ENCODE peak calls at places on chromosomes 12 and 14, in eight cellular contexts. S is gastrocnemius medialis, Q is lower leg skin, F is ovary, O is uterus, R is Peyer's patch, N is esophagus squamous epithelium, W is transverse colon. H is an unnamed sample.

GRCh38 chr12:67287311-67287710 is 18.2 kb downstream of the CAND1 start:
- DNase-seq in O (no peak), R (no peak), Q (no peak), F (no peak), S (no peak), N (no peak), W (no peak), H (no peak)

GRCh38 chr12:120249266-120249874 is 16.2 kb downstream of the PXN start:
- DNase-seq in R (no peak), W (no peak), N (no peak), S (no peak), O (no peak), F (no peak), Q (no peak), H (peak)

GRCh38 chr12:25320123-25321006 is 69.6 kb upstream of the KRAS start:
- DNase-seq in Q (no peak), O (no peak), R (no peak), F (no peak), W (no peak), N (no peak), S (no peak), H (no peak)

GRCh38 chr14:34911209-34912150 is 36.3 kb upstream of the BAZ1A start:
- DNase-seq in S (no peak), W (no peak), Q (no peak), R (no peak), N (no peak), O (no peak), F (no peak), H (no peak)

GRCh38 chr12:9758119-9758518 is 2.6 kb downstream of the CD69 start:
- DNase-seq in Q (no peak), W (no peak), N (no peak), S (no peak), O (no peak), F (no peak), R (no peak), H (no peak)

GRCh38 chr12:12628013-12628412 is 16.3 kb downstream of the CREBL2 start:
- DNase-seq in S (no peak), R (no peak), O (no peak), F (no peak), N (no peak), Q (no peak), W (no peak), H (no peak)

GRCh38 chr14:24147761-24148428 is 597 bp downstream of the RNF31 start:
- DNase-seq in N (no peak), O (no peak), F (no peak), W (no peak), R (no peak), Q (peak), S (no peak), H (no peak)

GRCh38 chr12:57524814-57525614 is 2.4 kb downstream of the MBD6 start:
- DNase-seq in R (no peak), O (no peak), S (no peak), W (peak), Q (peak), F (peak), N (no peak), H (no peak)

GRCh38 chr14:32329690-32330290 is 692 bp downstream of the AKAP6 start:
- DNase-seq in Q (no peak), N (no peak), W (no peak), O (no peak), S (no peak), R (no peak), F (no peak), H (no peak)

GRCh38 chr14:56135001-56135400 is 16.8 kb downstream of the PELI2 start:
- DNase-seq in F (no peak), N (no peak), R (no peak), W (no peak), O (no peak), S (no peak), Q (no peak), H (no peak)

GRCh38 chr14:71555654-71556559 is 376.3 kb upstream of the RGS6 start:
- DNase-seq in F (no peak), O (no peak), R (peak), Q (no peak), W (peak), N (no peak), S (no peak), H (no peak)

GRCh38 chr14:88204221-88204620 is 118.8 kb downstream of the KCNK10 start:
- DNase-seq in R (no peak), S (no peak), W (peak), N (no peak), F (no peak), Q (no peak), O (no peak), H (no peak)

GRCh38 chr14:100864960-100865681 is 38.4 kb downstream of the RTL1 start:
- DNase-seq in S (no peak), O (no peak), W (no peak), N (no peak), Q (peak), F (peak), R (no peak), H (no peak)

GRCh38 chr12:96400631-96401060 is 407 bp upstream of the CDK17 start:
- DNase-seq in W (no peak), O (no peak), N (no peak), Q (no peak), F (no peak), R (no peak), S (no peak), H (no peak)

GRCh38 chr14:28653521-28653920 is 113.1 kb upstream of the FOXG1 start:
- DNase-seq in N (no peak), F (no peak), S (no peak), Q (no peak), O (no peak), R (no peak), W (no peak), H (no peak)

GRCh38 chr14:21075719-21076437 is 5.8 kb downstream of the ARHGEF40 start:
- DNase-seq in O (no peak), Q (no peak), S (no peak), R (no peak), W (no peak), N (no peak), F (no peak), H (no peak)

GRCh38 chr12:10562306-10562933 is 51.0 kb downstream of the MAGOHB start:
- DNase-seq in F (no peak), O (no peak), S (no peak), Q (no peak), W (no peak), N (no peak), R (no peak), H (no peak)

GRCh38 chr12:3077572-3078081 is 448 bp downstream of the TSPAN9 start:
- DNase-seq in Q (no peak), N (no peak), O (peak), S (no peak), F (peak), R (peak), W (peak), H (peak)

GRCh38 chr12:18224745-18225144 is 36.6 kb upstream of the PIK3C2G start:
- DNase-seq in N (no peak), Q (no peak), S (no peak), F (no peak), R (no peak), O (no peak), W (no peak), H (no peak)

GRCh38 chr12:80818878-80819277 is 102.2 kb downstream of the MYF5 start:
- DNase-seq in F (no peak), W (no peak), O (no peak), Q (no peak), S (no peak), N (no peak), R (no peak), H (no peak)

GRCh38 chr12:107655281-107656065 is 30.1 kb upstream of the PWP1 start:
- DNase-seq in Q (no peak), O (no peak), W (peak), F (no peak), S (no peak), N (no peak), R (no peak), H (no peak)

GRCh38 chr12:12467701-12468218 is 94.9 kb downstream of the DUSP16 start:
- DNase-seq in R (peak), N (no peak), O (no peak), Q (no peak), F (no peak), W (peak), S (no peak), H (no peak)

GRCh38 chr12:94041833-94042232 is 106.5 kb upstream of the PLXNC1 start:
- DNase-seq in R (no peak), W (no peak), O (no peak), S (no peak), F (no peak), Q (no peak), N (no peak), H (no peak)

GRCh38 chr14:24080888-24081738 is 9.8 kb downstream of the CPNE6 start:
- DNase-seq in N (peak), W (peak), O (peak), Q (no peak), S (no peak), R (peak), F (peak), H (peak)

GRCh38 chr14:98290596-98290995 is 981.4 kb downstream of the BCL11B start:
- DNase-seq in O (no peak), N (no peak), W (no peak), Q (no peak), R (no peak), S (no peak), F (no peak), H (no peak)

GRCh38 chr14:93959239-93960107 is 16.9 kb downstream of the ASB2 start:
- DNase-seq in S (peak), O (peak), Q (no peak), F (no peak), N (peak), W (peak), R (peak), H (peak)

GRCh38 chr12:68113644-68114043 is 45.9 kb downstream of the IFNG start:
- DNase-seq in Q (no peak), W (peak), S (no peak), R (no peak), O (no peak), N (no peak), F (no peak), H (no peak)

GRCh38 chr12:13278249-13278787 is 81.8 kb downstream of the EMP1 start:
- DNase-seq in N (no peak), F (peak), R (peak), S (peak), Q (peak), O (peak), W (peak), H (peak)

GRCh38 chr12:58917699-58918334 is 2.5 kb downstream of the LRIG3 start:
- DNase-seq in S (no peak), O (no peak), N (no peak), Q (no peak), F (no peak), W (no peak), R (no peak), H (no peak)

GRCh38 chr14:87457727-87458126 is 535.3 kb downstream of the GALC start:
- DNase-seq in R (no peak), N (no peak), O (no peak), Q (no peak), S (no peak), W (no peak), F (no peak), H (no peak)

GRCh38 chr12:10189653-10190052 is 10.8 kb downstream of the TMEM52B start:
- DNase-seq in O (peak), S (no peak), R (no peak), W (no peak), F (peak), N (no peak), Q (no peak), H (no peak)

GRCh38 chr14:80862983-80863382 is 78.6 kb downstream of the CEP128 start:
- DNase-seq in N (no peak), W (no peak), S (no peak), Q (no peak), R (no peak), O (no peak), F (no peak), H (no peak)
- TF ChIP-seq CTCF in N (no peak), W (no peak), S (no peak), Q (no peak), R (no peak), O (no peak), F (no peak), H (peak)

DNA sequence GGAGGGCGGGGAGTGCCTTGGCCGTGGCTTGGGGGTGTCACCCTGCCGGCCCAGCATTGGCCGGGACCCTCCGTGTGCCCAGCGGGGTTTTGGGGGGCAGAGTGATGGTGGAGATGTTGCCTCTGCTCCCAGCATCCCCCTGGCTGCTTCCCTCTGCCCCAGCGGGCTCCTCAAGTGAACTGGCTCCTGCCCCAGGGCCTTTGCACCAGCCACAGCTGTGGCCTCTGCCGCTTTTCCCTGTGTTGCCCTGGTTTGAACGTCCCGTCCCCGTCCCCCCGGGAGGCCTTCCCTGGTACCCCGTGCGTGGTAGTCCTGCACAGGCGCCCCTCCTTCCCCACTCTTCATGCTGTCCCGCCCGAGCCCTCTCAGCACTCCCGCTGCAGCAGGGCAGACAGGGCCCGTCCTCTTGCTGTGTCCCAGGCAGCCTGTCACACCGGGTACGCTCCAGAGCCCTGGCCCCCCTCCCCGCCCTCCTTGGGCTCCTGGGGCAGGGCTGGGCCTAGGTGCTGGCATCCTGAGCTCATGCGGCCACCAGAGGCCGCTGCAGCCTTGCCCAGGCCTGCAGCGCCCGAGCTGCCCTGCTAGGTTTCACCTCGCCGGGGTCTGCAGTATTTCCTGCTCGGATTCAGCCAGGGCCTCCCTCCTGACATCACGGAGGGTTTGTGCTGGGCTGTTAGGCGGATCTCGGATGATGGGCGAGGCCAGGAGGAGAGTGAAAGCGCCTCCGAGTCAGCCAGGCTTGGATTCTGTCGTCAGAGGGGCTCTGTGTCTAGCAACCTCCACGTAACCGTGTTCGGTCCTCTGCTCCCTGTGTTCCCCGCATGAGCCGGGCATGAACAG is 9.5 kb downstream of the NOC4L start:
- DNase-seq in F (peak), Q (no peak), S (no peak), O (peak), W (peak), N (no peak), R (peak), H (peak)
- TF ChIP-seq POLR2A in F (no peak), Q (no peak), S (no peak), O (no peak), W (no peak), N (no peak), R (no peak), H (no peak)

GRCh38 chr12:15168279-15168678 is 52.9 kb downstream of the RERG start:
- DNase-seq in R (no peak), S (no peak), Q (no peak), F (no peak), W (no peak), O (peak), N (no peak), H (no peak)
- TF ChIP-seq CTCF in R (no peak), S (no peak), Q (no peak), F (no peak), W (no peak), O (no peak), N (no peak), H (no peak)

GRCh38 chr12:95072900-95073697 is at the start of gene NR2C1:
- DNase-seq in S (peak), F (peak), Q (peak), W (peak), R (peak), O (peak), N (peak), H (peak)
- TF ChIP-seq POLR2A in S (peak), F (peak), Q (no peak), W (peak), R (no peak), O (peak), N (no peak), H (peak)

DNA sequence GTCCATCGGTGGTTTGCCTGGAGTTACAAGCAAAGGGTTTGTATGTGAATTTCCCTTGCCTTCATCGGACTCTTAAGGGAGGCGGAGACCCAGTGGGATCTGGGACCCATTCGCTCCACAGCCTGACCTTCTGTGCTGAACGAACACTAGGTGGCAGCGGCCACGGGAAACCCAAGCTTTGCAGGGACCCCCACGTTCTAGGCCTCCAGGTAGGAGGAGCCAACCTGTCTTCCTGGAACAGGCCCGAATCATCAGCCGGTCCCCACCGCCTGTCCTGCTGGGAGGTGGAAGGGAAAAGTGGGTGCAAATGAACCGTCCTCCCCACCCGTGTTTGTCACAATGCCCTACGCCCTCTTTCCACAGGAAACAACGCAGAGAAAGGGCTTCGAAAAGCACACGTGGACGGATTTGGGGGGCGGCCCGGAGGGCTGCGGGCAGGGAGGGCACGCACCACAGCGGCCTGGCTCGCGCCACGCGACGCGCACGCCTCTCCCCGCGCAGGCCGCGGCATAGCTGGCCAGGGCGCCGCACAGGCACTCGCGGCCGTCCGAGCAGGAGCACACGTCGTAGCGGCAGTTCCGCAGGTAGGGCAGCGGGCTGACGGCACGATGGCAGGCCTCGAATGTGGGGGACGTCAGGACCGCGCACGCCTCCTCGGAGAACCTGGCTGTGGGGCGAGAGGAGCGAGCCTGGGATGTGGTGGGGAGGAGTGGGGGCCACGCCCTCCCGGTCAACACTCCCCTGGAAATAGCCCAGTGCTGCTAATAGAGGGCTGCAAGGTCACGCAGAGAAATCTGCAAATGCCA is 67.9 kb downstream of the VWF start:
- DNase-seq in R (no peak), S (no peak), Q (no peak), O (no peak), W (no peak), N (no peak), F (no peak), H (no peak)
- TF ChIP-seq CTCF in R (peak), S (no peak), Q (no peak), O (no peak), W (peak), N (peak), F (no peak), H (peak)

DNA sequence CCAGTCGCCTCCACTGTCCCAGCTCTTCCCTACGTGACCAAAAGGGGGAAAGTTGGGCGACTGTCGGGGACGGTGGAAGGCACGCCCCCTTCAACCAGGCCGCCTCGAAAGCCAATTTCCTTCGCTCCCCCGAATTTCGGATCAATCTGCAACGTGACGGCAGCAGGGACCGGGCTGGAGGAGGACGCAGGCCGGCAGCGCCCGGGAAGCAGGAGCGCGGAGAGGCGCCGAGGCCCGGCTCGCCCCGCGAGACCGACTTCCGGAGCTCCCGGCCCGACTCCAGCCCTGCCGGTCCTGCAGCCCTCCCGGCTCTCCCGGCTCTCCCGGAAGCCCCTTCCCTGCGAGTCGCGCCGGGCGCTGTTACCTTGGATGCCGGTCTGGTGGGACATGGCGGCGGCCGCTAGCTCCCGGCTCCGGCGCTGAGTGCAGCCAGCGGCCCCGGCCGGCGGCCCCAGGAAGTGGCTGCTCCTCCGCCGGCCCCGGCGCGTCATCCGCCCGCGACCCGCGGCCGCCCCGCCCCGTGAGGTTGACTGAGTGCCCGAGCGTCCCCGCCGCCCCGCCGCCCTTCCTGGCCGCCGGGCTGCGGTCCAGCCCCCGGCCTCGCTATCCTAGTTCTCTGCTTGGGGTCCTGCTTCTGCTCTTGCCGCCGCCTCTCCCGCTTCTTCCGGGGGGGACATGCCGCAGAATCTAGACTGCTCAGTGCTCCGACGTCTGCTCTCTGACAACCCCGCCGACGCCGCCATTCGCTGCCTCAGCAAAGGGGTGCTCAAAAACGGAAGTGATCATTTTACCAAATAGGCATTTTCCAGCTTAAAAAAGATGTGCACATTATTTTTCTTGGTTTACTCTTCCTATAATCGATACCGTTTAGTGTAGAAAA is at the start of gene TWF1:
- DNase-seq in W (peak), N (peak), F (peak), Q (peak), R (peak), S (peak), O (peak), H (peak)
- TF ChIP-seq POLR2A in W (peak), N (peak), F (peak), Q (no peak), R (peak), S (peak), O (peak), H (peak)

GRCh38 chr12:31732926-31733548 is 4.2 kb upstream of the AMN1 start:
- DNase-seq in S (no peak), R (no peak), F (no peak), O (no peak), Q (no peak), W (no peak), N (no peak), H (no peak)

GRCh38 chr12:31736472-31736871 is 7.7 kb upstream of the AMN1 start:
- DNase-seq in W (no peak), F (no peak), R (no peak), O (peak), Q (no peak), S (no peak), N (no peak), H (no peak)

GRCh38 chr12:31740618-31741017 is 11.8 kb upstream of the AMN1 start:
- DNase-seq in W (no peak), F (no peak), S (no peak), Q (no peak), O (no peak), N (no peak), R (no peak), H (no peak)

GRCh38 chr12:31737345-31737744 is 8.5 kb upstream of the AMN1 start:
- DNase-seq in N (no peak), S (no peak), O (no peak), F (no peak), R (no peak), W (no peak), Q (no peak), H (no peak)

DNA sequence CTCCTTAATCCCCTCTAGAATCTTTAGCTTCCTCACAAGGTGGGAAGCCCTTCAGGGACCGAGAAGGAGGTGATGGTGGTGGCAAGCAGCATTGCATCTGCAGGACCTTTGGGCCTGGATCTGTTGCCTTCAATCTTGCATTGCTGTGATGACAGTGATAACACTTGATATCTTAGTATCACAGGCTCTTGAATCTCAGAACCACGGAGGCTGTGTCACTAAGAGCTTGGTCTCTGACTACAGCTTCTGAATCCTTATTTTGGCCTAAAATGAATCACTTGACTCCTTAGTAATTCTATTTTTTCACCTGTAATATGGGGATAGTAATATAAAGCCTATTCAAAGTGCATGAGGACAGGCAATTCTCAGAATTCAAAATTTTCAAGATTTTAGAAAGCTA is 8.9 kb upstream of the AMN1 start:
- DNase-seq in N (no peak), R (no peak), F (no peak), Q (no peak), W (no peak), O (no peak), S (no peak), H (no peak)
- TF ChIP-seq CTCF in N (no peak), R (no peak), F (no peak), Q (no peak), W (no peak), O (no peak), S (no peak), H (no peak)